ENCODE peak calls at places on chromosome 16, in seven cellular contexts. J is ovary, K is chondrocyte, G is prostate gland, Z is Calu3, E is brain microvascular endothelial cell, I is WTC11. C is an unnamed sample.

GRCh38 chr16:89324056-89325010 is 106.8 kb downstream of the ZNF778 start:
- DNase-seq in J (no peak), K (peak; percentile 75), G (no peak), Z (no peak), E (peak; percentile 85), I (peak; percentile 1), C (no peak)

GRCh38 chr16:73125860-73126259 is 77.9 kb upstream of the ZFHX3 start:
- DNase-seq in J (no peak), K (no peak), G (no peak), Z (peak; percentile 11), E (peak; percentile 51), I (no peak), C (no peak)

GRCh38 chr16:1007284-1007850 is 25.8 kb downstream of the SOX8 start:
- DNase-seq in J (no peak), K (no peak), G (no peak), Z (peak; percentile 63), E (no peak), I (no peak), C (no peak)

GRCh38 chr16:8686031-8686621 is 11.7 kb downstream of the ABAT start:
- DNase-seq in J (no peak), K (no peak), G (peak; percentile 37), Z (no peak), E (no peak), I (peak; percentile 29), C (peak; percentile 31)

GRCh38 chr16:55058576-55058975 is 127.9 kb downstream of the IRX5 start:
- DNase-seq in J (no peak), K (no peak), G (no peak), Z (no peak), E (no peak), I (no peak), C (no peak)

GRCh38 chr16:15606521-15607220 is 36.3 kb downstream of the MARF1 start:
- DNase-seq in J (no peak), K (no peak), G (peak; percentile 37), Z (no peak), E (no peak), I (no peak), C (no peak)

GRCh38 chr16:54867302-54867832 is 63.3 kb upstream of the IRX5 start:
- DNase-seq in J (no peak), K (no peak), G (no peak), Z (no peak), E (no peak), I (no peak), C (no peak)

GRCh38 chr16:85868495-85868894 is 30.5 kb upstream of the IRF8 start:
- DNase-seq in J (no peak), K (no peak), G (no peak), Z (no peak), E (no peak), I (no peak), C (no peak)

GRCh38 chr16:212999-213398 is 16.2 kb downstream of the LUC7L start:
- DNase-seq in J (no peak), K (no peak), G (no peak), Z (no peak), E (peak; percentile 24), I (no peak), C (no peak)

GRCh38 chr16:57533618-57534336 is 2.6 kb downstream of the CCDC102A start:
- DNase-seq in J (peak; percentile 58), K (no peak), G (no peak), Z (peak; percentile 47), E (no peak), I (peak; percentile 5), C (no peak)

GRCh38 chr16:9957002-9957401 is 225.2 kb downstream of the GRIN2A start:
- DNase-seq in J (no peak), K (no peak), G (no peak), Z (no peak), E (no peak), I (no peak), C (no peak)

GRCh38 chr16:85381738-85382592 is 231.2 kb upstream of the GSE1 start:
- DNase-seq in J (no peak), K (no peak), G (no peak), Z (no peak), E (peak; percentile 60), I (no peak), C (no peak)

GRCh38 chr16:68724797-68725196 is 12.3 kb upstream of the CDH1 start:
- DNase-seq in J (no peak), K (no peak), G (no peak), Z (no peak), E (no peak), I (no peak), C (no peak)

GRCh38 chr16:29862383-29862883 is 593 bp downstream of the CDIPT start:
- DNase-seq in J (no peak), K (no peak), G (peak; percentile 39), Z (peak; percentile 62), E (no peak), I (no peak), C (no peak)

GRCh38 chr16:23514381-23515152 is 4.3 kb upstream of the GGA2 start:
- DNase-seq in J (no peak), K (no peak), G (no peak), Z (no peak), E (no peak), I (no peak), C (no peak)

GRCh38 chr16:17261197-17261858 is 209.4 kb downstream of the XYLT1 start:
- DNase-seq in J (no peak), K (no peak), G (no peak), Z (no peak), E (no peak), I (no peak), C (no peak)

GRCh38 chr16:24309222-24309905 is 53.2 kb downstream of the CACNG3 start:
- DNase-seq in J (no peak), K (no peak), G (no peak), Z (peak; percentile 94), E (peak; percentile 35), I (no peak), C (no peak)

GRCh38 chr16:70699696-70700095 is 13.8 kb upstream of the MTSS2 start:
- DNase-seq in J (no peak), K (no peak), G (no peak), Z (no peak), E (no peak), I (no peak), C (no peak)

GRCh38 chr16:75256059-75256870 is 4.8 kb upstream of the BCAR1 start:
- DNase-seq in J (no peak), K (peak; percentile 90), G (no peak), Z (no peak), E (no peak), I (peak; percentile 23), C (no peak)

GRCh38 chr16:16163571-16163970 is 59.7 kb downstream of the ABCC6 start:
- DNase-seq in J (no peak), K (no peak), G (no peak), Z (no peak), E (no peak), I (no peak), C (no peak)

GRCh38 chr16:11857161-11857560 is 5.8 kb upstream of the RSL1D1 start:
- DNase-seq in J (no peak), K (no peak), G (no peak), Z (no peak), E (peak; percentile 22), I (no peak), C (no peak)

GRCh38 chr16:86611958-86612357 is 33.6 kb downstream of the FOXL1 start:
- DNase-seq in J (no peak), K (no peak), G (no peak), Z (no peak), E (no peak), I (no peak), C (no peak)

GRCh38 chr16:70271696-70272095 is 17.6 kb downstream of the AARS1 start:
- DNase-seq in J (no peak), K (peak; percentile 55), G (no peak), Z (no peak), E (no peak), I (no peak), C (no peak)

GRCh38 chr16:8996891-8997290 is 33.2 kb upstream of the USP7 start:
- DNase-seq in J (no peak), K (no peak), G (no peak), Z (no peak), E (no peak), I (no peak), C (no peak)

GRCh38 chr16:27642753-27643152 is 92.8 kb downstream of the KATNIP start:
- DNase-seq in J (no peak), K (no peak), G (no peak), Z (peak; percentile 15), E (no peak), I (peak; percentile 49), C (no peak)

GRCh38 chr16:50324345-50324744 is 44.4 kb downstream of the BRD7 start:
- DNase-seq in J (no peak), K (no peak), G (no peak), Z (no peak), E (no peak), I (no peak), C (no peak)

GRCh38 chr16:89242795-89243200 is 25.3 kb downstream of the ZNF778 start:
- DNase-seq in J (no peak), K (no peak), G (no peak), Z (no peak), E (no peak), I (peak; percentile 50), C (no peak)

GRCh38 chr16:1492923-1493745 is at the start of gene TELO2:
- DNase-seq in J (peak; percentile 88), K (peak; percentile 93), G (peak; percentile 82), Z (peak; percentile 89), E (peak; percentile 48), I (peak; percentile 77), C (peak; percentile 81)

GRCh38 chr16:59748531-59748930 is 1014.4 kb upstream of the GOT2 start:
- DNase-seq in J (no peak), K (no peak), G (no peak), Z (no peak), E (no peak), I (no peak), C (no peak)

GRCh38 chr16:63623551-63624039 is 1498.3 kb downstream of the CDH11 start:
- DNase-seq in J (no peak), K (no peak), G (no peak), Z (no peak), E (no peak), I (no peak), C (no peak)
- TF ChIP-seq CTCF in J (no peak), K (no peak), G (no peak), Z (no peak), E (no peak), I (no peak), C (no peak)

GRCh38 chr16:58678716-58679115 is 5.9 kb downstream of the SLC38A7 start:
- DNase-seq in J (no peak), K (peak; percentile 27), G (peak; percentile 66), Z (peak; percentile 30), E (no peak), I (no peak), C (no peak)
- TF ChIP-seq CTCF in J (no peak), K (peak; percentile 40), G (no peak), Z (no peak), E (peak; percentile 29), I (no peak), C (no peak)

GRCh38 chr16:21599994-21600773 is 807 bp downstream of the METTL9 start:
- DNase-seq in J (no peak), K (no peak), G (peak; percentile 11), Z (peak; percentile 16), E (no peak), I (no peak), C (no peak)
- TF ChIP-seq CTCF in J (no peak), K (peak; percentile 23), G (no peak), Z (no peak), E (no peak), I (no peak), C (peak; percentile 9)

DNA sequence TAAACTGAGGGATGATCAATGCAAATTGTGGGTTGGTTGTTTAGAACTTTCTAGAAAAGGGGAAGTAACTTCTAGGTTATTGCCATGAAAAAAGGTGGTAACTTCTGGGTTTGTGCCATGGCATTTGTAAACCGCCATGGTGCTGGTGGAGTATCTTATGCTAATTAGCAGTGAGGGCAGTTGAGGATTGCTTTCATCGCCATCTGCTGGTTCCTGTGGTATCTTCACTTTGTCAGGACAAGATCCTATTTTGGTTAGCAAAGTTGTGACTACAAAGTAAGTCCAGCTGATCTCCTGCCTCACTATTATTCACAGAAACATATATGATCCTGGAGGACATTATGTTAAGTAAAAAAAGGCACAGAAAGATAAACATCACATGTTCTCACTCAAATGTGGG is 1332.3 kb downstream of the CDH11 start:
- DNase-seq in J (no peak), K (no peak), G (no peak), Z (no peak), E (no peak), I (no peak), C (no peak)
- TF ChIP-seq CTCF in J (no peak), K (peak; percentile 60), G (no peak), Z (no peak), E (peak; percentile 25), I (peak; percentile 20), C (peak; percentile 18)

C was measured in neural crest cell.